ENCODE peak calls at places on chromosomes 12 and 14, in nine cellular contexts. F is endothelial cell of umbilical vein, J is breast epithelium, L is prostate gland, E is GM12892, M is upper lobe of left lung, A is stomach, D is transverse colon, X is K562. N is an unnamed sample.

GRCh38 chr14:22319526-22320352 is 269.3 kb downstream of the DAD1 start:
- DNase-seq in X (no peak), D (peak), A (peak), F (peak), M (peak), E (no peak), L (peak), J (peak), N (no peak)

GRCh38 chr12:54420766-54421144 is 1.7 kb upstream of the ITGA5 start:
- DNase-seq in F (peak), M (no peak), J (no peak), E (no peak), L (no peak), X (no peak), A (no peak), D (no peak), N (no peak)

GRCh38 chr14:73170686-73171085 is 34.4 kb downstream of the PSEN1 start:
- DNase-seq in D (no peak), M (no peak), J (no peak), F (no peak), A (no peak), E (no peak), X (no peak), L (no peak), N (no peak)

GRCh38 chr14:32192712-32193373 is 9.0 kb upstream of the RNU6-7 start:
- DNase-seq in X (no peak), A (no peak), M (no peak), F (no peak), L (no peak), J (no peak), E (no peak), D (no peak), N (no peak)

GRCh38 chr14:32329146-32329545 is at the start of gene AKAP6:
- DNase-seq in F (no peak), M (no peak), A (no peak), J (no peak), X (no peak), D (no peak), E (no peak), L (no peak), N (no peak)

GRCh38 chr12:108597559-108598471 is at the start of gene TMEM119:
- DNase-seq in D (no peak), X (peak), E (no peak), M (no peak), F (no peak), L (no peak), A (no peak), J (no peak), N (no peak)

GRCh38 chr12:7161811-7162210 is 27.7 kb upstream of the PEX5 start:
- DNase-seq in A (no peak), L (no peak), M (no peak), D (no peak), E (no peak), J (no peak), X (no peak), F (no peak), N (no peak)

GRCh38 chr14:104383931-104384775 is 195.4 kb upstream of the C14orf180 start:
- DNase-seq in E (no peak), M (no peak), A (no peak), D (no peak), X (no peak), J (no peak), F (no peak), L (no peak), N (peak)

GRCh38 chr12:18811268-18811667 is 73.3 kb downstream of the CAPZA3 start:
- DNase-seq in M (no peak), J (no peak), F (no peak), L (no peak), E (no peak), X (no peak), A (no peak), D (no peak), N (no peak)

GRCh38 chr12:131003676-131004075 is 50.0 kb downstream of the ADGRD1 start:
- DNase-seq in F (no peak), D (no peak), X (no peak), J (no peak), A (no peak), L (no peak), E (no peak), M (no peak), N (peak)

GRCh38 chr12:114416028-114416427 is 10.1 kb upstream of the TBX5 start:
- DNase-seq in L (no peak), E (no peak), F (no peak), X (no peak), M (no peak), A (no peak), J (no peak), D (no peak), N (no peak)

GRCh38 chr14:33693237-33693636 is 257.6 kb downstream of the EGLN3 start:
- DNase-seq in X (no peak), A (no peak), F (no peak), D (no peak), L (no peak), E (no peak), M (no peak), J (no peak), N (no peak)

GRCh38 chr14:78530078-78530477 is 359.9 kb downstream of the NRXN3 start:
- DNase-seq in X (peak), E (no peak), L (peak), D (no peak), J (no peak), F (no peak), M (no peak), A (no peak), N (no peak)

GRCh38 chr14:94379291-94380224 is 8.8 kb downstream of the SERPINA1 start:
- DNase-seq in E (no peak), A (no peak), M (no peak), J (no peak), F (no peak), X (no peak), D (no peak), L (no peak), N (no peak)

GRCh38 chr14:35155962-35156361 is 33.6 kb downstream of the PRORP start:
- DNase-seq in X (no peak), A (no peak), D (no peak), E (peak), F (peak), M (peak), J (no peak), L (no peak), N (no peak)

GRCh38 chr12:132834181-132834711 is 5.6 kb upstream of the GOLGA3 start:
- DNase-seq in J (no peak), E (no peak), A (no peak), D (no peak), L (no peak), M (no peak), X (no peak), F (no peak), N (no peak)

GRCh38 chr12:101948365-101948764 is 71.0 kb downstream of the DRAM1 start:
- DNase-seq in J (no peak), A (no peak), X (no peak), L (no peak), F (no peak), D (no peak), M (no peak), E (no peak), N (no peak)
- TF ChIP-seq POLR2AphosphoS5 in J (no peak), A (no peak), X (no peak), L (no peak), F (no peak), D (no peak), M (no peak), E (no peak), N (no peak)

GRCh38 chr12:95216704-95217376 is 427 bp downstream of the FGD6 start:
- DNase-seq in F (peak), M (no peak), X (no peak), D (no peak), A (no peak), J (no peak), L (no peak), E (no peak), N (no peak)
- TF ChIP-seq POLR2A in F (no peak), M (peak), X (no peak), D (no peak), A (no peak), J (peak), L (no peak), E (no peak), N (no peak)

DNA sequence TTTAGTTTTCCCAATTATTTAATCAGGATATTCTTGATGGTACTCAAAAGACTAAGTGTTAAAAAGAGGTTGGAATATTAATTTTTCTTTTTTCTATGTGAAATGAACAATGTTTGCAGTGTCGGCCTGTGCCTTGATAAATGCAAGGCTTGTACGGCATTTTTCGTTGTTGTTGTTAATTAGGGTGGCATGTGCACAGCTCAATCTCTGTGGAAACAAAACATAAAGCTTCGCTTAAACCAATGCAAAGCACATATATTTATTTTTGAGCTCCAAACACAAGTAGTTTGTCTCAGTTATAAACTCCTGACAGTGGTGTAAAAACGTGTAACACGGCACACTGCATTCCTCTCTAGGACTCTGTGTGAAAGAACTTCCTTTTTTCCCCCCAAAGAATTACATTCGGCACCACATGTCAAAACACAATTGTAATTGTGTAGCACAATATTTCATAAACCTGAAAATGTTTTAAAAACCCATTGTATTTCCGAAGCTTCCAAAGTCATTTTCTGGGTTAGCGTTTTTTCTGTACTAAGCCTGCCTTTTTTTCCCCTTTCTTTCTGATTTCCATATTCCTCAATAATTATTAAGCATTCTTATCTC is 498.0 kb downstream of the VRK1 start:
- DNase-seq in F (no peak), E (no peak), L (no peak), X (no peak), J (no peak), A (no peak), M (no peak), D (no peak), N (no peak)
- TF ChIP-seq POLR2AphosphoS5 in F (no peak), E (no peak), L (no peak), X (no peak), J (no peak), A (no peak), M (no peak), D (no peak), N (no peak)

DNA sequence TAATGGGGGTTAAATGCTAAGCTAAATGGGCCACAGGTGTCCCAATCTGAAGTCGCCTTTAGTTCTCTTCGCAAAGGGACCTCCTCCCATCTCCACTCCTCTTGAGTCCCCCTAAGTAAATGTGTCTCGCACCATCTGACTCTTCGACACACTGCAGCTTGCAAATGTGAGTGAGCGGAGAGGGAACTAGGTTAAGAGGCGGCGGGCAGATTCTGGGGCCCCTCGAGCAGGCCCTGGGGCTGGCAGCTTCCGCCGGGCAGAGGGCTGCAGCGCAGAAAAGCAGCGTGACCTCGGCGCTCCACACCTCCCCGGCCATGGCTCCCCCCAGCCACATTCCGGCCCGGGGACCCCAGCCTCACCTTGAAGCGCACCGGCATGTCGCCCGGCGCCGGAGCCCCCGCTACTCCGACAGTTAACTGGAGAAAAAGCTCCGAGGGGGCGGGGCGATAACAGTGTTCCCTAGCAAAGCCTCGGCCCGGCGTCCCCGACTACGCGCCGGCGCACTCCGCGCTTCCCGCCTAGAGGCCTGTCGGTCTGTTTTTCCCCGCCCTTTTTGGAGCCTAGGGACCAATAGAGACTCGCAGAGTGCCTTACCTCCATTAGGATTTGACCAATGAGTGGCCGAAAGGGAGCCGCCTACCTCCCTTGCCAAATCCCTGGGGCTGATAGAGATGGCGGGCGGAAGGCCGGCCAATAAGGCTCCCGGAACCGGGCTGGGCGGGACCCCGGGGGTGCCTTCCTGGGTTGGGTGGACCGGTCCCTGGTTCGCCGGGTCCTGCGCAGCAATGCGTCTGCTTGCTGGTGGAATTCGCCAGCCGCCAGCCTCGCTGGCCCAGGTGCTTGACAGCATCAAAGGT is at the start of gene MDM1:
- DNase-seq in E (peak), D (peak), A (peak), J (peak), L (peak), F (peak), M (peak), X (peak), N (peak)
- TF ChIP-seq POLR2A in E (peak), D (peak), A (no peak), J (peak), L (no peak), F (peak), M (no peak), X (peak), N (peak)

DNA sequence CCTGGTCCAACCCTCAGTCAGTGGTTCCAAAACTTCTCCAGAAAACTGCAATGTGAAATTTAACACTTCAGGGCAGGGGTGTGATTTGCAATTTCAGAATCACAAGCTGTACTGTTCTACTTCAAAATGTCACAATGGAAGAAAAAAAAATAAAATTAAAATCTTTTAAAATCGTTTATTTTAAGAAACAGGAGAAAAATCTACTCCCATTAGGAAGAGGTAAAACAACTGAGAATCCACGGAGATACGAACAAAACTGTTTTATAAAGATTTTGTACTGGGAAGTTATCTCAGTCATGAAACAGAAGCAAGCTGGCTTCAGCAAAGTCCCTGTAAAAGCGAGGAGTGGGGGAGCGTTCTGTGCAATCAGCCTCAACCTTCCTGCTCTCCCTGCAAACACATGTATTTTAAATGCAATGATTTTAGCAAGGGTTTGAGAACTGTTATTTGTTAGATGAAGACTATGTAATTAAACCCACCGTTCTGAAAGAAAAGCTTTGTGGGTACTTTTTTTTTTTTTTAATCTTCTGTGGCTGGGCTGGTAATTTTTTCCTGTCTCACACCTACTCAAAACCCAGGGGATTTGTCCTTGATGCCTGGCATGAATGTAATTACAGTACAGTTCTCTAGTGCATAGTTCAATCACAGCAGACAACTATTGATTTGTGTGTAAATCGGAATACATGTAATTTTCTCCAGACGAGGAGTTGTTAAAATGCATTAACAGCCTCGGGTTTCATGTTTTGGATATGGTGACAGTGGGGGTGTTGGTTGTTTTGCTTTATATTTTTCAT is 153.8 kb downstream of the PHLDA1 start:
- DNase-seq in X (no peak), M (no peak), L (no peak), D (no peak), F (peak), J (no peak), E (no peak), A (no peak), N (no peak)
- TF ChIP-seq POLR2AphosphoS5 in X (no peak), M (no peak), L (no peak), D (no peak), F (no peak), J (no peak), E (no peak), A (no peak), N (no peak)

GRCh38 chr12:62250671-62251608 is 9.3 kb upstream of the USP15 start:
- DNase-seq in D (no peak), E (no peak), F (no peak), L (no peak), A (no peak), J (no peak), M (no peak), X (peak), N (no peak)
- TF ChIP-seq POLR2A in D (no peak), E (no peak), F (no peak), L (no peak), A (no peak), J (no peak), M (no peak), X (no peak), N (no peak)

DNA sequence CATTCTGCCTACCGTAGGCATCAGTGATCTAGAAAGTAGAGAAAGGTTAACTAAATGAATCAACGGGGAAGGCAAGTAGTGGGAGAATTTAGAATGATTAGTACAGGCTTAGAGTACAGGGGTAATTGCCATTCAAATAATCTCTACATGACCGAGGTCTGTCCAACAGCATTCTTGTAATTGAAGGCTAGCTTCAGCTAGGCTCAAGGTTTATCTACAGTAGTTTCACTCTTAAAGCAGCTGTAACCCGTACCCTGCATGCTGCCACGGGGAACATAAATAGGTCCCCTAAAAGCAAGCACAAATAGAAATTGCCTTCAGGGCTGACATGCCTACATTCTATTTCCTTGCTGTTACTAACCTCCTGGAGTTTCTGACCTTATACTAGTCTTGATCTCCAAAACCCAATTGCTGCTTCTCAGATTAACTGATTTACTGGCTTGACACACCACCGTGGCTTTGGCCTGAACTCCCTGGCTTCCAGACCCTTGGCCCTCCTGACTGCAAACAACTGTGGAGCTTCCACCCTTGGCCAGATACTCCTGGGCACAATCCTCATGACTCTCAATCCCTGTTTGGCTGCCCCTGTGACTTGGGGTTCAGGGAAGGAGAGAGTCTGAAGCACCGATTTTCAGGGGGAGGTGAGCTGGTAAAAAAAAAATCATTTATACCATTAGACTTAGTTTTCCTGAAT is 242.1 kb upstream of the FOXN3 start:
- DNase-seq in L (no peak), E (no peak), X (no peak), F (no peak), A (no peak), M (no peak), D (no peak), J (no peak), N (no peak)
- TF ChIP-seq POLR2AphosphoS5 in L (no peak), E (no peak), X (no peak), F (no peak), A (no peak), M (no peak), D (no peak), J (no peak), N (no peak)